ENCODE peak calls at places on chromosomes 12 and 14, in seven cellular contexts. One of them, this sample, is unnamed.

GRCh38 chr12:130832561-130833209 is 6.4 kb downstream of the STX2 start:
- DNase-seq in GM23338: no peak
- DNase-seq in T-helper 1 cell: no peak
- DNase-seq in NCI-H2029 treated with DMSO at 0.1 percent for 48 hours: peak; percentile 2
- DNase-seq in AML-193: peak; percentile 50
- DNase-seq in GDM1: no peak
- DNase-seq in H7: no peak
- DNase-seq in this sample: no peak

GRCh38 chr12:93766802-93767523 is 89.8 kb downstream of the CRADD start:
- DNase-seq in GDM1: no peak
- DNase-seq in T-helper 1 cell: no peak
- DNase-seq in NCI-H2029 treated with DMSO at 0.1 percent for 48 hours: no peak
- DNase-seq in H7: peak; percentile 49
- DNase-seq in GM23338: peak; percentile 52
- DNase-seq in AML-193: peak; percentile 26
- DNase-seq in this sample: no peak

GRCh38 chr14:68393178-68393763 is 399.6 kb downstream of the ZFP36L1 start:
- DNase-seq in NCI-H2029 treated with DMSO at 0.1 percent for 48 hours: no peak
- DNase-seq in GDM1: no peak
- DNase-seq in GM23338: no peak
- DNase-seq in T-helper 1 cell: no peak
- DNase-seq in AML-193: no peak
- DNase-seq in H7: no peak
- DNase-seq in this sample: no peak

GRCh38 chr12:42759622-42760273 is 170.2 kb upstream of the PRICKLE1 start:
- DNase-seq in GDM1: no peak
- DNase-seq in H7: no peak
- DNase-seq in NCI-H2029 treated with DMSO at 0.1 percent for 48 hours: no peak
- DNase-seq in GM23338: no peak
- DNase-seq in T-helper 1 cell: no peak
- DNase-seq in AML-193: no peak
- DNase-seq in this sample: no peak

GRCh38 chr14:54106802-54107377 is 150.3 kb upstream of the BMP4 start:
- DNase-seq in H7: no peak
- DNase-seq in GDM1: no peak
- DNase-seq in GM23338: peak; percentile 35
- DNase-seq in T-helper 1 cell: no peak
- DNase-seq in NCI-H2029 treated with DMSO at 0.1 percent for 48 hours: no peak
- DNase-seq in AML-193: no peak
- DNase-seq in this sample: no peak

GRCh38 chr12:45730842-45731336 is 1.4 kb downstream of the ARID2 start:
- DNase-seq in T-helper 1 cell: no peak
- DNase-seq in AML-193: no peak
- DNase-seq in NCI-H2029 treated with DMSO at 0.1 percent for 48 hours: peak; percentile 29
- DNase-seq in H7: no peak
- DNase-seq in GDM1: no peak
- DNase-seq in GM23338: no peak
- DNase-seq in this sample: no peak

GRCh38 chr14:47044841-47045240 is 393.3 kb upstream of the RPL10L start:
- DNase-seq in AML-193: no peak
- DNase-seq in H7: peak; percentile 7
- DNase-seq in GDM1: no peak
- DNase-seq in GM23338: peak; percentile 83
- DNase-seq in NCI-H2029 treated with DMSO at 0.1 percent for 48 hours: no peak
- DNase-seq in T-helper 1 cell: no peak
- DNase-seq in this sample: no peak

GRCh38 chr14:95291859-95292542 is 27.7 kb downstream of the CLMN start:
- DNase-seq in AML-193: no peak
- DNase-seq in NCI-H2029 treated with DMSO at 0.1 percent for 48 hours: peak; percentile 35
- DNase-seq in H7: no peak
- DNase-seq in GDM1: no peak
- DNase-seq in T-helper 1 cell: no peak
- DNase-seq in GM23338: no peak
- DNase-seq in this sample: peak; percentile 58

GRCh38 chr12:58809064-58809607 is 111.2 kb downstream of the LRIG3 start:
- DNase-seq in T-helper 1 cell: no peak
- DNase-seq in H7: no peak
- DNase-seq in NCI-H2029 treated with DMSO at 0.1 percent for 48 hours: no peak
- DNase-seq in GM23338: no peak
- DNase-seq in GDM1: no peak
- DNase-seq in AML-193: no peak
- DNase-seq in this sample: no peak

GRCh38 chr12:65665817-65666216 is 158.5 kb upstream of the HMGA2 start:
- DNase-seq in GDM1: no peak
- DNase-seq in GM23338: no peak
- DNase-seq in NCI-H2029 treated with DMSO at 0.1 percent for 48 hours: no peak
- DNase-seq in T-helper 1 cell: no peak
- DNase-seq in H7: no peak
- DNase-seq in AML-193: no peak
- DNase-seq in this sample: no peak

GRCh38 chr14:104937694-104938365 is 13.2 kb downstream of the PLD4 start:
- DNase-seq in H7: no peak
- DNase-seq in GDM1: no peak
- DNase-seq in GM23338: no peak
- DNase-seq in T-helper 1 cell: no peak
- DNase-seq in AML-193: no peak
- DNase-seq in NCI-H2029 treated with DMSO at 0.1 percent for 48 hours: no peak
- DNase-seq in this sample: no peak

GRCh38 chr12:111311011-111311410 is 57.9 kb downstream of the PHETA1 start:
- DNase-seq in NCI-H2029 treated with DMSO at 0.1 percent for 48 hours: no peak
- DNase-seq in AML-193: no peak
- DNase-seq in T-helper 1 cell: no peak
- DNase-seq in H7: no peak
- DNase-seq in GM23338: no peak
- DNase-seq in GDM1: no peak
- DNase-seq in this sample: no peak

GRCh38 chr14:74712499-74713394 is at the start of the genes AREL1 and FCF1:
- DNase-seq in H7: peak; percentile 92
- DNase-seq in AML-193: no peak
- DNase-seq in GM23338: peak; percentile 98
- DNase-seq in T-helper 1 cell: peak; percentile 56
- DNase-seq in NCI-H2029 treated with DMSO at 0.1 percent for 48 hours: no peak
- DNase-seq in GDM1: no peak
- DNase-seq in this sample: peak; percentile 81

GRCh38 chr14:100222219-100223093 is 16.5 kb upstream of the YY1 start:
- DNase-seq in NCI-H2029 treated with DMSO at 0.1 percent for 48 hours: no peak
- DNase-seq in AML-193: peak; percentile 61
- DNase-seq in GDM1: no peak
- DNase-seq in T-helper 1 cell: no peak
- DNase-seq in GM23338: peak; percentile 38
- DNase-seq in H7: no peak
- DNase-seq in this sample: no peak

GRCh38 chr12:130555628-130556485 is 160.2 kb downstream of the RIMBP2 start:
- DNase-seq in AML-193: no peak
- DNase-seq in T-helper 1 cell: no peak
- DNase-seq in NCI-H2029 treated with DMSO at 0.1 percent for 48 hours: no peak
- DNase-seq in H7: peak; percentile 61
- DNase-seq in GM23338: peak; percentile 8
- DNase-seq in GDM1: no peak
- DNase-seq in this sample: no peak

GRCh38 chr12:116306536-116306935 is 29.0 kb upstream of the MED13L start:
- DNase-seq in T-helper 1 cell: no peak
- DNase-seq in GM23338: no peak
- DNase-seq in NCI-H2029 treated with DMSO at 0.1 percent for 48 hours: no peak
- DNase-seq in H7: no peak
- DNase-seq in AML-193: no peak
- DNase-seq in GDM1: no peak
- DNase-seq in this sample: no peak

GRCh38 chr12:108712164-108712924 is 19.0 kb downstream of the CORO1C start:
- DNase-seq in H7: no peak
- DNase-seq in NCI-H2029 treated with DMSO at 0.1 percent for 48 hours: no peak
- DNase-seq in GM23338: peak; percentile 59
- DNase-seq in GDM1: no peak
- DNase-seq in T-helper 1 cell: no peak
- DNase-seq in AML-193: peak; percentile 14
- DNase-seq in this sample: no peak

GRCh38 chr12:50185975-50186663 is 18.9 kb upstream of the CERS5 start:
- DNase-seq in H7: no peak
- DNase-seq in GM23338: no peak
- DNase-seq in T-helper 1 cell: no peak
- DNase-seq in NCI-H2029 treated with DMSO at 0.1 percent for 48 hours: no peak
- DNase-seq in GDM1: no peak
- DNase-seq in AML-193: no peak
- DNase-seq in this sample: no peak

This sample was measured in type B pancreatic cell.